ENCODE peak calls at places on chromosomes 1 and 21, in nine cellular contexts. S is GM12865; Y is activated CD4-positive, CD25-positive, alpha-beta regulatory T cell treated with anti-CD3 and anti-CD28 coated beads, Interleukin-2, amount 50 U/mL, for 72 hours; Q is neural progenitor cell; X is activated CD8-positive, alpha-beta T cell treated with anti-CD3 and anti-CD28 coated beads for 36 hours; O is fibroblast of mammary gland; A is stimulated activated naive CD8-positive, alpha-beta T cell treated with anti-CD3 and anti-CD28 coated beads, Interleukin-15, amount 100 ng/mL, for 72 hours; L is GM12891; P is NCI-H510A treated with DMSO at 0.1 percent for 48 hours. R is an unnamed sample.

GRCh38 chr1:204852854-204853253 is 17.8 kb upstream of the NFASC start:
- DNase-seq in L (no peak), Q (no peak), O (no peak), P (no peak), S (no peak), X (no peak), Y (no peak), A (no peak), R (no peak)

GRCh38 chr1:87852410-87853202 is 523.9 kb downstream of the LMO4 start:
- DNase-seq in Y (no peak), Q (no peak), O (no peak), P (peak), A (no peak), S (no peak), L (no peak), X (no peak), R (no peak)

GRCh38 chr1:23899070-23899469 is 14.1 kb downstream of the CNR2 start:
- DNase-seq in X (peak), Y (no peak), S (peak), P (no peak), A (peak), L (no peak), O (no peak), Q (no peak), R (no peak)

GRCh38 chr1:66374561-66375111 is 159.3 kb upstream of the SGIP1 start:
- DNase-seq in X (peak), A (peak), L (no peak), S (peak), Y (no peak), O (peak), P (no peak), Q (no peak), R (peak)

GRCh38 chr1:206497363-206497762 is 10.0 kb upstream of the RASSF5 start:
- DNase-seq in L (no peak), Y (no peak), A (no peak), X (no peak), S (peak), O (no peak), P (no peak), Q (no peak), R (no peak)

GRCh38 chr1:64471218-64471719 is 1.3 kb downstream of the CACHD1 start:
- DNase-seq in X (peak), O (peak), Q (peak), A (peak), Y (no peak), L (no peak), P (no peak), S (no peak), R (peak)

GRCh38 chr1:39631361-39632331 is 7.8 kb downstream of the HEYL start:
- DNase-seq in P (no peak), S (no peak), X (peak), O (no peak), L (no peak), Q (no peak), A (no peak), Y (no peak), R (no peak)

GRCh38 chr1:22143065-22143514 is at the start of gene WNT4:
- DNase-seq in L (peak), Y (no peak), A (no peak), S (peak), O (no peak), P (peak), Q (peak), X (no peak), R (peak)

GRCh38 chr1:12005488-12006166 is 13.7 kb upstream of the MIIP start:
- DNase-seq in Y (no peak), A (no peak), X (no peak), S (peak), P (no peak), Q (no peak), O (no peak), L (no peak), R (no peak)

GRCh38 chr21:31644648-31645047 is 14.8 kb upstream of the SOD1 start:
- DNase-seq in X (no peak), A (no peak), Y (no peak), S (no peak), P (no peak), Q (no peak), O (no peak), L (no peak), R (no peak)

GRCh38 chr1:109659997-109660755 is 4.3 kb downstream of the GSTM4 start:
- DNase-seq in O (no peak), L (no peak), Q (no peak), Y (no peak), X (no peak), P (no peak), S (no peak), A (no peak), R (no peak)

GRCh38 chr1:97271906-97272788 is 550.6 kb downstream of the PTBP2 start:
- DNase-seq in S (no peak), P (no peak), L (no peak), X (no peak), A (no peak), Y (no peak), Q (no peak), O (no peak), R (no peak)

GRCh38 chr21:29232601-29233541 is 65.9 kb upstream of the BACH1 start:
- DNase-seq in A (peak), O (peak), S (peak), Q (no peak), Y (no peak), X (peak), L (no peak), P (no peak), R (peak)

GRCh38 chr21:32770514-32771133 is 931 bp downstream of the PAXBP1 start:
- DNase-seq in Q (no peak), A (no peak), O (peak), Y (no peak), P (no peak), S (peak), L (no peak), X (no peak), R (peak)

GRCh38 chr1:232447125-232447524 is 182.8 kb downstream of the SIPA1L2 start:
- DNase-seq in S (no peak), X (no peak), Q (no peak), O (no peak), Y (no peak), L (no peak), P (no peak), A (no peak), R (no peak)

GRCh38 chr1:23366598-23366997 is 3.0 kb downstream of the ZNF436 start:
- DNase-seq in L (no peak), S (no peak), X (no peak), P (no peak), A (no peak), O (peak), Q (no peak), Y (no peak), R (no peak)

GRCh38 chr1:95012389-95012788 is 60.4 kb downstream of the ALG14 start:
- DNase-seq in Y (no peak), X (no peak), Q (no peak), S (no peak), O (peak), P (no peak), L (no peak), A (no peak), R (no peak)

GRCh38 chr1:81803423-81804103 is 2.8 kb downstream of the ADGRL2 start:
- DNase-seq in Q (peak), X (no peak), Y (no peak), S (no peak), O (peak), P (no peak), A (no peak), L (no peak), R (no peak)

GRCh38 chr1:11475718-11476117 is 3.2 kb upstream of the DISP3 start:
- DNase-seq in Y (no peak), Q (no peak), L (no peak), S (no peak), O (no peak), A (no peak), P (no peak), X (no peak), R (no peak)

GRCh38 chr1:234221601-234222000 is 151.7 kb upstream of the COA6 start:
- DNase-seq in O (no peak), P (no peak), X (no peak), L (no peak), S (no peak), A (no peak), Y (no peak), Q (no peak), R (no peak)

GRCh38 chr1:94020764-94021579 is 100.0 kb downstream of the ABCA4 start:
- DNase-seq in Q (no peak), A (no peak), L (no peak), Y (no peak), S (no peak), P (peak), O (peak), X (no peak), R (no peak)

R was measured in SK-MEL-5.